ENCODE peak calls at places on chromosomes 3 and 15, in four cellular contexts. One of them, this sample, is unnamed.

GRCh38 chr3:133092676-133093075 is 54.5 kb downstream of the TMEM108 start:
- DNase-seq in activated naive CD4-positive, alpha-beta T cell treated with anti-CD3 and anti-CD28 coated beads, Interleukin-2, amount 50 U/mL, for 16 hours: no peak
- DNase-seq in stimulated activated CD4-positive, alpha-beta T cell treated with anti-CD3 and anti-CD28 coated beads, Interleukin-2, amount 100 ng/mL, for 24 hours: no peak
- DNase-seq in NCI-H1105 treated with DMSO at 0.1 percent for 48 hours: no peak
- DNase-seq in this sample: no peak

GRCh38 chr15:76866008-76866407 is 39.1 kb downstream of the SCAPER start:
- DNase-seq in activated naive CD4-positive, alpha-beta T cell treated with anti-CD3 and anti-CD28 coated beads, Interleukin-2, amount 50 U/mL, for 16 hours: no peak
- DNase-seq in stimulated activated CD4-positive, alpha-beta T cell treated with anti-CD3 and anti-CD28 coated beads, Interleukin-2, amount 100 ng/mL, for 24 hours: no peak
- DNase-seq in NCI-H1105 treated with DMSO at 0.1 percent for 48 hours: no peak
- DNase-seq in this sample: no peak

GRCh38 chr3:119700269-119700919 is 2.4 kb upstream of the CFAP91 start:
- DNase-seq in activated naive CD4-positive, alpha-beta T cell treated with anti-CD3 and anti-CD28 coated beads, Interleukin-2, amount 50 U/mL, for 16 hours: no peak
- DNase-seq in stimulated activated CD4-positive, alpha-beta T cell treated with anti-CD3 and anti-CD28 coated beads, Interleukin-2, amount 100 ng/mL, for 24 hours: no peak
- DNase-seq in NCI-H1105 treated with DMSO at 0.1 percent for 48 hours: no peak
- DNase-seq in this sample: no peak

GRCh38 chr3:61646851-61647525 is 85.6 kb downstream of the PTPRG start:
- DNase-seq in activated naive CD4-positive, alpha-beta T cell treated with anti-CD3 and anti-CD28 coated beads, Interleukin-2, amount 50 U/mL, for 16 hours: no peak
- DNase-seq in stimulated activated CD4-positive, alpha-beta T cell treated with anti-CD3 and anti-CD28 coated beads, Interleukin-2, amount 100 ng/mL, for 24 hours: no peak
- DNase-seq in NCI-H1105 treated with DMSO at 0.1 percent for 48 hours: no peak
- DNase-seq in this sample: no peak

GRCh38 chr3:159074756-159075155 is 272.9 kb downstream of the MFSD1 start:
- DNase-seq in activated naive CD4-positive, alpha-beta T cell treated with anti-CD3 and anti-CD28 coated beads, Interleukin-2, amount 50 U/mL, for 16 hours: no peak
- DNase-seq in stimulated activated CD4-positive, alpha-beta T cell treated with anti-CD3 and anti-CD28 coated beads, Interleukin-2, amount 100 ng/mL, for 24 hours: no peak
- DNase-seq in NCI-H1105 treated with DMSO at 0.1 percent for 48 hours: no peak
- DNase-seq in this sample: peak; percentile 22

GRCh38 chr15:40358492-40359353 is 704 bp downstream of the DISP2 start:
- DNase-seq in activated naive CD4-positive, alpha-beta T cell treated with anti-CD3 and anti-CD28 coated beads, Interleukin-2, amount 50 U/mL, for 16 hours: peak; percentile 25
- DNase-seq in stimulated activated CD4-positive, alpha-beta T cell treated with anti-CD3 and anti-CD28 coated beads, Interleukin-2, amount 100 ng/mL, for 24 hours: peak; percentile 38
- DNase-seq in NCI-H1105 treated with DMSO at 0.1 percent for 48 hours: peak; percentile 14
- DNase-seq in this sample: peak; percentile 25

GRCh38 chr3:192481638-192482037 is 245.7 kb downstream of the FGF12 start:
- DNase-seq in activated naive CD4-positive, alpha-beta T cell treated with anti-CD3 and anti-CD28 coated beads, Interleukin-2, amount 50 U/mL, for 16 hours: no peak
- DNase-seq in stimulated activated CD4-positive, alpha-beta T cell treated with anti-CD3 and anti-CD28 coated beads, Interleukin-2, amount 100 ng/mL, for 24 hours: no peak
- DNase-seq in NCI-H1105 treated with DMSO at 0.1 percent for 48 hours: no peak
- DNase-seq in this sample: no peak

GRCh38 chr3:15822281-15822680 is 24.5 kb upstream of the ANKRD28 start:
- DNase-seq in activated naive CD4-positive, alpha-beta T cell treated with anti-CD3 and anti-CD28 coated beads, Interleukin-2, amount 50 U/mL, for 16 hours: no peak
- DNase-seq in stimulated activated CD4-positive, alpha-beta T cell treated with anti-CD3 and anti-CD28 coated beads, Interleukin-2, amount 100 ng/mL, for 24 hours: no peak
- DNase-seq in NCI-H1105 treated with DMSO at 0.1 percent for 48 hours: no peak
- DNase-seq in this sample: no peak

GRCh38 chr15:45023659-45024320 is 795 bp downstream of the SORD start:
- DNase-seq in activated naive CD4-positive, alpha-beta T cell treated with anti-CD3 and anti-CD28 coated beads, Interleukin-2, amount 50 U/mL, for 16 hours: no peak
- DNase-seq in stimulated activated CD4-positive, alpha-beta T cell treated with anti-CD3 and anti-CD28 coated beads, Interleukin-2, amount 100 ng/mL, for 24 hours: peak; percentile 13
- DNase-seq in NCI-H1105 treated with DMSO at 0.1 percent for 48 hours: no peak
- DNase-seq in this sample: no peak

GRCh38 chr3:72152551-72153476 is 367.9 kb upstream of the PROK2 start:
- DNase-seq in activated naive CD4-positive, alpha-beta T cell treated with anti-CD3 and anti-CD28 coated beads, Interleukin-2, amount 50 U/mL, for 16 hours: no peak
- DNase-seq in stimulated activated CD4-positive, alpha-beta T cell treated with anti-CD3 and anti-CD28 coated beads, Interleukin-2, amount 100 ng/mL, for 24 hours: no peak
- DNase-seq in NCI-H1105 treated with DMSO at 0.1 percent for 48 hours: peak; percentile 97
- DNase-seq in this sample: peak; percentile 91

GRCh38 chr3:5754602-5755001 is 567.1 kb downstream of the EDEM1 start:
- DNase-seq in activated naive CD4-positive, alpha-beta T cell treated with anti-CD3 and anti-CD28 coated beads, Interleukin-2, amount 50 U/mL, for 16 hours: no peak
- DNase-seq in stimulated activated CD4-positive, alpha-beta T cell treated with anti-CD3 and anti-CD28 coated beads, Interleukin-2, amount 100 ng/mL, for 24 hours: no peak
- DNase-seq in NCI-H1105 treated with DMSO at 0.1 percent for 48 hours: no peak
- DNase-seq in this sample: no peak

GRCh38 chr3:8793242-8793641 is 23.8 kb upstream of the OXTR start:
- DNase-seq in activated naive CD4-positive, alpha-beta T cell treated with anti-CD3 and anti-CD28 coated beads, Interleukin-2, amount 50 U/mL, for 16 hours: no peak
- DNase-seq in stimulated activated CD4-positive, alpha-beta T cell treated with anti-CD3 and anti-CD28 coated beads, Interleukin-2, amount 100 ng/mL, for 24 hours: no peak
- DNase-seq in NCI-H1105 treated with DMSO at 0.1 percent for 48 hours: no peak
- DNase-seq in this sample: no peak